ENCODE peak calls at places on chromosome 17, in six cellular contexts. L is midbrain; D is tibial nerve; Z is stimulated activated CD4-positive, alpha-beta T cell treated with anti-CD3 and anti-CD28 coated beads, Interleukin-4, amount 100 ng/mL, for 4 hours; J is GM10248; G is HFF-Myc. K is an unnamed sample.

GRCh38 chr17:80110447-80110812 is 9.0 kb downstream of the GAA start:
- DNase-seq in J (no peak), D (no peak), Z (no peak), G (no peak), L (no peak), K (no peak)

GRCh38 chr17:10192500-10192899 is 5.9 kb downstream of the GAS7 start:
- DNase-seq in D (no peak), L (no peak), J (no peak), G (no peak), Z (no peak), K (no peak)

GRCh38 chr17:50834126-50834785 is 1.1 kb upstream of the WFIKKN2 start:
- DNase-seq in Z (no peak), J (no peak), L (no peak), D (no peak), G (no peak), K (no peak)

GRCh38 chr17:49337900-49338299 is 24.1 kb downstream of the ZNF652 start:
- DNase-seq in Z (no peak), L (no peak), G (no peak), D (no peak), J (no peak), K (no peak)

GRCh38 chr17:73300392-73300791 is 11.4 kb downstream of the CDC42EP4 start:
- DNase-seq in L (no peak), G (no peak), D (no peak), J (no peak), Z (no peak), K (no peak)

GRCh38 chr17:77875051-77875780 is 83.3 kb upstream of the TNRC6C start:
- DNase-seq in Z (no peak), J (no peak), L (no peak), D (no peak), G (no peak), K (no peak)

GRCh38 chr17:6070280-6070894 is at the start of gene WSCD1:
- DNase-seq in Z (peak), L (peak), J (no peak), G (no peak), D (no peak), K (peak)

GRCh38 chr17:9224485-9224884 is 203.2 kb downstream of the NTN1 start:
- DNase-seq in L (no peak), G (no peak), Z (no peak), J (no peak), D (no peak), K (no peak)

GRCh38 chr17:57925361-57925990 is 29.7 kb downstream of the CUEDC1 start:
- DNase-seq in L (no peak), Z (no peak), J (no peak), D (no peak), G (no peak), K (no peak)

GRCh38 chr17:4295686-4296085 is 31.9 kb upstream of the ANKFY1 start:
- DNase-seq in D (no peak), Z (no peak), J (no peak), L (no peak), G (no peak), K (no peak)

GRCh38 chr17:42780816-42781638 is 617 bp downstream of the WNK4 start:
- DNase-seq in L (no peak), J (no peak), Z (no peak), D (no peak), G (no peak), K (no peak)

GRCh38 chr17:4555863-4556646 is 871 bp upstream of the MYBBP1A start:
- DNase-seq in D (no peak), Z (no peak), L (no peak), J (no peak), G (no peak), K (no peak)

GRCh38 chr17:73199751-73200317 is 7.0 kb downstream of the COG1 start:
- DNase-seq in Z (no peak), J (no peak), D (no peak), G (no peak), L (no peak), K (no peak)

GRCh38 chr17:81200695-81201580 is 21.8 kb downstream of the CEP131 start:
- DNase-seq in Z (no peak), L (peak), G (peak), D (peak), J (peak), K (no peak)

GRCh38 chr17:79075433-79075805 is 795 bp downstream of the ENGASE start:
- DNase-seq in J (no peak), G (no peak), L (no peak), D (no peak), Z (no peak), K (no peak)

GRCh38 chr17:73166731-73167581 is 2.1 kb downstream of the SSTR2 start:
- DNase-seq in L (no peak), Z (no peak), J (peak), G (no peak), D (no peak), K (no peak)

GRCh38 chr17:63978266-63979200 is 5.8 kb upstream of the SCN4A start:
- DNase-seq in D (no peak), L (no peak), G (no peak), J (no peak), Z (no peak), K (no peak)

GRCh38 chr17:73520369-73520761 is 123.9 kb downstream of the SDK2 start:
- DNase-seq in L (no peak), Z (no peak), J (no peak), D (no peak), G (no peak), K (no peak)

GRCh38 chr17:17669081-17669850 is 12.0 kb upstream of the RAI1 start:
- DNase-seq in G (no peak), J (no peak), Z (no peak), L (no peak), D (no peak), K (no peak)

K was measured in NCI-H345.